ENCODE peak calls at places on chromosomes 4 and X, in four cellular contexts. F is GM12878, H is GM12865, A is AG10803. M is an unnamed sample.

GRCh38 chr4:3420956-3421355 is 20.8 kb upstream of the HGFAC start:
- DNase-seq in F (no peak), H (no peak), A (no peak), M (no peak)

GRCh38 chr4:13985824-13986223 is 358.3 kb upstream of the BOD1L1 start:
- DNase-seq in F (no peak), H (no peak), A (no peak), M (no peak)

GRCh38 chr4:79652232-79652631 is 244.2 kb upstream of the GK2 start:
- DNase-seq in F (no peak), H (no peak), A (peak; percentile 25), M (no peak)

GRCh38 chr4:101232074-101232776 is 115.1 kb downstream of the PPP3CA start:
- DNase-seq in F (no peak), H (peak; percentile 6), A (peak; percentile 77), M (no peak)

GRCh38 chr4:89939994-89940393 is 45.3 kb downstream of the MMRN1 start:
- DNase-seq in F (no peak), H (no peak), A (no peak), M (no peak)

GRCh38 chr4:143700420-143701352 is at the start of gene FREM3:
- DNase-seq in F (no peak), H (peak; percentile 6), A (no peak), M (peak; percentile 11)

GRCh38 chr4:174454815-174455473 is 67.3 kb downstream of the HPGD start:
- DNase-seq in F (no peak), H (no peak), A (no peak), M (no peak)

GRCh38 chrX:130770615-130771014 is 132.4 kb downstream of the ENOX2 start:
- DNase-seq in F (no peak), H (no peak), A (peak; percentile 68), M (no peak)

GRCh38 chr4:8176547-8177399 is 18.2 kb upstream of the ABLIM2 start:
- DNase-seq in F (no peak), H (peak; percentile 72), A (peak; percentile 56), M (no peak)

GRCh38 chrX:74923942-74924448 is 1.3 kb downstream of the NEXMIF start:
- DNase-seq in F (no peak), H (peak; percentile 16), A (peak; percentile 4), M (peak; percentile 84)

GRCh38 chrX:123993326-123993725 is 31.8 kb downstream of the STAG2 start:
- DNase-seq in F (no peak), H (no peak), A (peak; percentile 60), M (no peak)

GRCh38 chrX:12975670-12975965 is 708 bp downstream of the TMSB4X start:
- DNase-seq in F (no peak), H (no peak), A (no peak), M (no peak)

GRCh38 chrX:118347131-118347530 is 1.2 kb downstream of the WDR44 start:
- DNase-seq in F (no peak), H (peak; percentile 47), A (peak; percentile 45), M (no peak)

GRCh38 chrX:148929686-148930085 is 429.3 kb downstream of the AFF2 start:
- DNase-seq in F (no peak), H (no peak), A (peak; percentile 57), M (no peak)

GRCh38 chr4:36013206-36013605 is 231.1 kb downstream of the ARAP2 start:
- DNase-seq in F (no peak), H (no peak), A (no peak), M (no peak)

GRCh38 chr4:1506956-1507721 is 100.9 kb upstream of the NKX1-1 start:
- DNase-seq in F (no peak), H (no peak), A (no peak), M (no peak)

GRCh38 chr4:184250795-184251679 is 33.4 kb upstream of the ENPP6 start:
- DNase-seq in F (no peak), H (peak; percentile 73), A (peak; percentile 51), M (no peak)

GRCh38 chr4:122823476-122823875 is 3.2 kb upstream of the FGF2 start:
- DNase-seq in F (no peak), H (no peak), A (no peak), M (no peak)

GRCh38 chr4:1896658-1896991 is 25.4 kb downstream of the NSD2 start:
- DNase-seq in F (no peak), H (no peak), A (no peak), M (no peak)

GRCh38 chrX:23783569-23784486 is 855 bp downstream of the SAT1 start:
- DNase-seq in F (no peak), H (peak; percentile 40), A (no peak), M (peak; percentile 25)

GRCh38 chr4:61666248-61666647 is 466.1 kb downstream of the ADGRL3 start:
- DNase-seq in F (no peak), H (no peak), A (no peak), M (no peak)

GRCh38 chr4:3041192-3042142 is 32.9 kb downstream of the HTT-AS start:
- DNase-seq in F (no peak), H (peak; percentile 81), A (peak; percentile 71), M (peak; percentile 82)

GRCh38 chr4:99091174-99091573 is 2.6 kb upstream of the ADH5 start:
- DNase-seq in F (no peak), H (peak; percentile 11), A (no peak), M (no peak)
- H3K4me3 ChIP-seq in F (no peak overlapping the region), H (no peak overlapping the region), A (peak overlapping the region; percentile 98), M (no peak overlapping the region)

GRCh38 chrX:11543249-11543648 is 122.5 kb downstream of the ARHGAP6 start:
- DNase-seq in F (no peak), H (peak; percentile 46), A (no peak), M (no peak)
- TF ChIP-seq CTCF in F (peak; percentile 22), H (no peak), A (no peak), M (peak; percentile 41)

GRCh38 chrX:146208821-146209220 is 391.2 kb downstream of the SLITRK2 start:
- DNase-seq in F (no peak), H (no peak), A (no peak), M (no peak)
- H3K4me3 ChIP-seq in F (no peak overlapping the region), H (no peak overlapping the region), A (no peak overlapping the region), M (no peak overlapping the region)

DNA sequence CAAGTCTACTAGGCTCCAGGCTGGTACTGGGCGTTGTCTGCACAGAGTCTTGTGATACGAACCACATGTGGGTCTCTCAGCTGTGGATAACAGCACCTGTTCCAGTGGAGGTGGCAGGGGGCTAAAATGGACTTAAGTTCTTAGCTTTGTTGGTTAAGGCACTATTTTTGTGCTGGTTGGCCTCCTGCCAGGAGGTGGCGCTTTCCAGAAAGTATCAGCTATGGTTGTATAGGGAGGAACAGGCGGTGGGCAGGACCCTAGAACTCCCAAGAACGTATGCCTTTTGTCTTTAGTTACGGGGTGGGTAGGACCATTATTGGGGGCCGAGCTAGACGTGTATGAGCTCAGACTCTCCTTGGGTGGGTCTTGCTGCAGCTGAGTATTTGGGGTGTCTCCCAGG is 1138.4 kb downstream of the PCDH19 start:
- DNase-seq in F (no peak), H (no peak), A (no peak), M (no peak)
- TF ChIP-seq CTCF in F (no peak), H (no peak), A (no peak), M (no peak)

DNA sequence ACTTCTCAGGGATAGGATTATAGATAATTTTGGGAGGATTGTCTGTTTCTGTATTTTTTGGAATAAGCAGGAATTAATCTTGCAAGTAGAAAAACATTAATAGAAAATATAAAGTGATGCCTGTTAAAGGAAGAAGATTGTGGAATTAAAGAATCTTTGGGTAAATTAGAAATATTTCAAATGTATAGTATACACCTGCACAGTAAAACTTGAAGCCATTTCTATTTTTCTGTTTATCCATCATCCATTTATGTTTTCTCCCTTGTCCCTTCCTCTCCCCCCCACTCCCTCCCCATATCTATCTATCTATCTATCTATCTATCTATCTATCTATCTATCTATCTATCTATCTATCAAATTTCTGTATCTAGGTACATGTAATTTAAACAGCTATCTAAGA is 46.9 kb upstream of the GEMIN8 start:
- DNase-seq in F (no peak), H (no peak), A (no peak), M (no peak)
- H3K4me3 ChIP-seq in F (no peak overlapping the region), H (no peak overlapping the region), A (no peak overlapping the region), M (no peak overlapping the region)

GRCh38 chr4:29536745-29537144 is 1183.4 kb upstream of the PCDH7 start:
- DNase-seq in F (no peak), H (no peak), A (no peak), M (no peak)

GRCh38 chr4:29539226-29539625 is 1180.9 kb upstream of the PCDH7 start:
- DNase-seq in F (no peak), H (no peak), A (no peak), M (no peak)

GRCh38 chr4:29541757-29542156 is 1178.4 kb upstream of the PCDH7 start:
- DNase-seq in F (no peak), H (no peak), A (no peak), M (no peak)

GRCh38 chr4:29540439-29541102 is 1179.6 kb upstream of the PCDH7 start:
- DNase-seq in F (no peak), H (no peak), A (no peak), M (no peak)
- TF ChIP-seq CTCF in F (no peak), H (no peak), A (no peak), M (no peak)

DNA sequence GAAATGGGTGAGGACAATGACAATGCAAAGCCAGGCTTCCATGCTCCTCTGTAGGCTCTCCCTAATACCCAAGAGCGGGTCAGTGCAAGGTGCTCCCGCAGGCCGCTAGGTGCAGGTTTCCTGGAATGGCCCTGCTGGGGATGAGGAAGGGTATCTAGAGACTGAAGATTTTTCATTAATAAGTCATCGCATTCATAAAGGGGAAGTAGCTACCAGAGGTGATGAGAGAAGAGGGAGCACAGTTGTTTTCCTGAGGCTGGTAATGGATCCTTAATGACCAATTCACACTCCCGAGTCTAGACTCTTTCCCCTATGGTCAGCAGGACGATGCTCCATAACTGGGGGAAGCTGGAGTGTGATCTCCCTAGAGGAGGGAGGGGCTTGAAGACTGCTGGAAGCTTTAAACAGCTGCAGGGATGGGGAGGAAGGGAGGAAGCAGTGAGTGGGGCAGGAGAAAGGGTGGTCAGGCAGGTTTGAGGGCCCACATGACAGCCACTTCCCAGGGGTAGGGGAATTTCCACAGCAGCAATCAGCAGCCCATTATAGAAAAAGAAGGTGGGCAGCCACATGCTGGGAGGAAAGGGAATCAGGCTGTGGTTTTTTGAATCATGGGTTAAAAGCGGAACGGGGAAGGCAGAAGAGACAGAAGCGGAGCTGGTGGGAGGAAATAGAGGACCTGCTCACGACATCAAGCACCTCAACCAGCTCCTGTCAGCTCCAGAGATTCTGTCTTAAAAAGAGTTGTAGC is 10.2 kb upstream of the ATP6AP2 start:
- DNase-seq in F (peak; percentile 56), H (peak; percentile 69), A (no peak), M (peak; percentile 19)
- H3K4me3 ChIP-seq in F (no peak overlapping the region), H (peak overlapping the region; percentile 49), A (no peak overlapping the region), M (peak overlapping the region; percentile 10)